ENCODE peak calls at places on chromosomes 16 and 17, in nine cellular contexts. A is stimulated activated CD8-positive, alpha-beta memory T cell treated with anti-CD3 and anti-CD28 coated beads, Interleukin-4, amount 100 ng/mL, for 48 hours; L is activated CD8-positive, alpha-beta memory T cell treated with anti-CD3 and anti-CD28 coated beads for 48 hours; W is OCI-LY7; V is left ventricle myocardium superior; X is activated effector memory CD4-positive, alpha-beta T cell treated with Interleukin-2 at 50 U/mL for 16 hours; T is HTR-8/SVneo; Y is CD8-positive, alpha-beta T cell; N is tibial nerve. D is an unnamed sample.

GRCh38 chr17:30244853-30245385 is 9.4 kb upstream of the SLC6A4 start:
- DNase-seq in A (no peak), N (no peak), W (no peak), V (no peak), T (no peak), Y (no peak), X (no peak), L (no peak), D (peak)

GRCh38 chr17:27502526-27503324 is 46.5 kb downstream of the KSR1 start:
- DNase-seq in L (no peak), N (no peak), A (no peak), X (no peak), Y (no peak), W (no peak), T (no peak), V (no peak), D (peak)

GRCh38 chr16:19450186-19450585 is 32.5 kb downstream of the TMC5 start:
- DNase-seq in A (no peak), Y (no peak), T (no peak), X (no peak), V (no peak), L (no peak), W (no peak), N (no peak), D (no peak)

GRCh38 chr17:253091-253846 is 71.8 kb upstream of the DOC2B start:
- DNase-seq in W (no peak), A (no peak), N (no peak), Y (no peak), X (no peak), T (no peak), V (no peak), L (no peak), D (peak)

GRCh38 chr16:57209780-57210179 is 23.7 kb downstream of the RSPRY1 start:
- DNase-seq in T (no peak), W (no peak), Y (no peak), L (no peak), N (no peak), V (no peak), X (no peak), A (no peak), D (no peak)

GRCh38 chr16:89999831-90000574 is 19.3 kb downstream of the DBNDD1 start:
- DNase-seq in N (no peak), X (no peak), W (no peak), Y (no peak), V (no peak), A (no peak), L (no peak), T (no peak), D (peak)

GRCh38 chr17:39547713-39548478 is 59.8 kb downstream of the NEUROD2 start:
- DNase-seq in Y (peak), N (peak), V (peak), A (peak), T (peak), L (peak), X (peak), W (peak), D (peak)

GRCh38 chr16:3807425-3808123 is 72.9 kb downstream of the CREBBP start:
- DNase-seq in V (no peak), Y (no peak), X (no peak), A (no peak), T (no peak), L (no peak), N (no peak), W (no peak), D (no peak)

GRCh38 chr16:50363656-50364055 is 5.1 kb downstream of the BRD7 start:
- DNase-seq in W (no peak), X (no peak), A (no peak), N (no peak), T (no peak), L (no peak), V (no peak), Y (no peak), D (no peak)

GRCh38 chr17:49582055-49582703 is 6.5 kb downstream of the NXPH3 start:
- DNase-seq in T (no peak), N (no peak), W (no peak), L (no peak), V (no peak), Y (no peak), X (no peak), A (no peak), D (peak)

GRCh38 chr16:81708459-81709368 is 70.4 kb upstream of the PLCG2 start:
- DNase-seq in A (no peak), Y (no peak), N (no peak), L (no peak), V (no peak), W (no peak), T (no peak), X (no peak), D (no peak)

GRCh38 chr16:87447323-87447722 is 45.5 kb downstream of the ZCCHC14 start:
- DNase-seq in V (no peak), W (no peak), A (no peak), T (no peak), N (no peak), L (no peak), X (no peak), Y (no peak), D (no peak)

GRCh38 chr17:11935734-11936406 is 61.4 kb downstream of the ZNF18 start:
- DNase-seq in Y (no peak), T (peak), L (no peak), N (peak), V (no peak), A (peak), W (peak), X (no peak), D (peak)

GRCh38 chr17:48596000-48596734 is 2.6 kb upstream of the HOXB5 start:
- DNase-seq in T (no peak), L (no peak), N (no peak), V (no peak), Y (no peak), X (no peak), A (peak), W (no peak), D (no peak)

GRCh38 chr17:55426851-55427586 is 5.4 kb upstream of the MMD start:
- DNase-seq in A (no peak), W (no peak), X (no peak), L (no peak), V (no peak), Y (no peak), T (no peak), N (no peak), D (peak)

GRCh38 chr16:54244061-54244886 is 42.3 kb downstream of the IRX3 start:
- DNase-seq in N (no peak), L (no peak), Y (no peak), A (no peak), W (no peak), T (no peak), X (no peak), V (no peak), D (peak)

GRCh38 chr17:31095239-31096105 is 695 bp downstream of the NF1 start:
- DNase-seq in Y (peak), A (peak), N (peak), T (peak), X (peak), W (peak), L (no peak), V (peak), D (peak)

GRCh38 chr16:67245189-67245585 is 2.1 kb downstream of the FHOD1 start:
- DNase-seq in V (no peak), W (no peak), L (no peak), Y (no peak), A (no peak), N (no peak), X (no peak), T (no peak), D (peak)

GRCh38 chr16:12651765-12652531 is 151.7 kb downstream of the CPPED1 start:
- DNase-seq in W (no peak), N (no peak), A (no peak), Y (no peak), X (no peak), L (no peak), V (no peak), T (no peak), D (no peak)

GRCh38 chr17:55286681-55287589 is 22.2 kb downstream of the HLF start:
- DNase-seq in L (no peak), Y (no peak), N (no peak), W (no peak), X (no peak), T (no peak), A (no peak), V (no peak), D (no peak)

GRCh38 chr17:80799553-80800403 is 191.9 kb upstream of the CHMP6 start:
- DNase-seq in W (peak), N (no peak), L (no peak), V (no peak), Y (no peak), X (no peak), A (no peak), T (no peak), D (peak)

GRCh38 chr16:57264950-57265371 is 19.5 kb downstream of the PLLP start:
- DNase-seq in W (no peak), A (no peak), T (no peak), Y (peak), L (no peak), X (no peak), V (no peak), N (no peak), D (peak)